ENCODE peak calls at places on chromosomes 2 and 18, in nine cellular contexts. N, G, P, U, J, C, H, Z and K are unnamed samples.

GRCh38 chr2:177585234-177585863 is 192.8 kb downstream of the AGPS start:
- DNase-seq in N (no peak), G (no peak), P (no peak), U (no peak), J (no peak), C (no peak), H (no peak), Z (no peak), K (peak; percentile 85)

GRCh38 chr2:178718988-178719387 is 88.2 kb downstream of the TTN start:
- DNase-seq in N (no peak), G (no peak), P (no peak), U (no peak), J (no peak), C (no peak), H (no peak), Z (no peak), K (no peak)

GRCh38 chr2:65554765-65555561 is 122.6 kb upstream of the SPRED2 start:
- DNase-seq in N (no peak), G (no peak), P (peak; percentile 23), U (peak; percentile 60), J (no peak), C (no peak), H (no peak), Z (no peak), K (no peak)

GRCh38 chr2:170240629-170241028 is 62.7 kb downstream of the MYO3B start:
- DNase-seq in N (no peak), G (no peak), P (no peak), U (no peak), J (no peak), C (no peak), H (no peak), Z (no peak), K (no peak)

GRCh38 chr2:17813015-17813741 is 3.1 kb upstream of the MSGN1 start:
- DNase-seq in N (no peak), G (no peak), P (no peak), U (no peak), J (no peak), C (no peak), H (no peak), Z (no peak), K (no peak)

GRCh38 chr18:71130351-71130750 is 841.5 kb downstream of the SOCS6 start:
- DNase-seq in N (no peak), G (no peak), P (no peak), U (no peak), J (no peak), C (no peak), H (no peak), Z (no peak), K (no peak)

GRCh38 chr2:24012521-24013245 is 2.8 kb downstream of the MFSD2B start:
- DNase-seq in N (no peak), G (no peak), P (no peak), U (no peak), J (no peak), C (no peak), H (no peak), Z (no peak), K (no peak)

GRCh38 chr2:216351172-216351925 is 20.9 kb downstream of the MARCHF4 start:
- DNase-seq in N (no peak), G (no peak), P (no peak), U (no peak), J (peak; percentile 49), C (no peak), H (no peak), Z (no peak), K (no peak)

GRCh38 chr2:239050252-239050649 is 202.4 kb downstream of the TWIST2 start:
- DNase-seq in N (no peak), G (no peak), P (no peak), U (no peak), J (no peak), C (no peak), H (no peak), Z (no peak), K (no peak)

GRCh38 chr2:81077396-81077795 is 772.8 kb upstream of the LRRTM1 start:
- DNase-seq in N (no peak), G (no peak), P (no peak), U (no peak), J (no peak), C (no peak), H (no peak), Z (no peak), K (no peak)

GRCh38 chr2:169961911-169962310 is 134.7 kb downstream of the UBR3 start:
- DNase-seq in N (no peak), G (no peak), P (no peak), U (no peak), J (peak; percentile 92), C (no peak), H (peak; percentile 22), Z (peak; percentile 56), K (peak; percentile 39)

GRCh38 chr18:79490593-79491551 is 95.1 kb downstream of the NFATC1 start:
- DNase-seq in N (no peak), G (peak; percentile 54), P (no peak), U (no peak), J (no peak), C (no peak), H (peak; percentile 4), Z (peak; percentile 34), K (no peak)

GRCh38 chr2:200373973-200374416 is 67.5 kb downstream of the SPATS2L start:
- DNase-seq in N (no peak), G (no peak), P (peak; percentile 39), U (no peak), J (no peak), C (no peak), H (no peak), Z (no peak), K (peak; percentile 43)

GRCh38 chr2:39938035-39938835 is 159.2 kb upstream of the THUMPD2 start:
- DNase-seq in N (no peak), G (no peak), P (no peak), U (no peak), J (peak; percentile 39), C (no peak), H (no peak), Z (no peak), K (no peak)

GRCh38 chr2:189585357-189585756 is 4.8 kb upstream of the SLC40A1 start:
- DNase-seq in N (no peak), G (no peak), P (no peak), U (no peak), J (no peak), C (no peak), H (no peak), Z (no peak), K (no peak)

GRCh38 chr18:43662657-43663056 is 385.4 kb upstream of the SYT4 start:
- DNase-seq in N (no peak), G (no peak), P (no peak), U (no peak), J (peak; percentile 79), C (no peak), H (no peak), Z (no peak), K (no peak)

GRCh38 chr2:240725266-240726060 is 33.8 kb downstream of the AQP12A start:
- DNase-seq in N (no peak), G (no peak), P (no peak), U (no peak), J (no peak), C (peak; percentile 25), H (no peak), Z (no peak), K (no peak)

GRCh38 chr2:47078541-47079482 is 76.3 kb downstream of the STPG4 start:
- DNase-seq in N (no peak), G (no peak), P (no peak), U (no peak), J (no peak), C (no peak), H (no peak), Z (no peak), K (no peak)

GRCh38 chr2:153071090-153071489 is 352.7 kb downstream of the ARL6IP6 start:
- DNase-seq in N (no peak), G (no peak), P (no peak), U (no peak), J (no peak), C (no peak), H (no peak), Z (no peak), K (no peak)

GRCh38 chr2:695111-695510 is 17.9 kb upstream of the TMEM18 start:
- DNase-seq in N (no peak), G (no peak), P (no peak), U (no peak), J (no peak), C (no peak), H (peak; percentile 55), Z (no peak), K (peak; percentile 81)

GRCh38 chr18:12741351-12741750 is 38.5 kb downstream of the PSMG2 start:
- DNase-seq in N (no peak), G (no peak), P (no peak), U (no peak), J (peak; percentile 9), C (peak; percentile 65), H (no peak), Z (no peak), K (no peak)

GRCh38 chr2:203951366-203951902 is 14.9 kb downstream of the ICOS start:
- DNase-seq in N (no peak), G (no peak), P (peak; percentile 57), U (no peak), J (no peak), C (no peak), H (no peak), Z (no peak), K (no peak)

GRCh38 chr2:69495008-69495407 is 57.8 kb upstream of the NFU1 start:
- DNase-seq in N (no peak), G (no peak), P (no peak), U (no peak), J (peak; percentile 12), C (no peak), H (no peak), Z (no peak), K (no peak)

GRCh38 chr2:45008296-45009129 is 739 bp downstream of the SIX2 start:
- DNase-seq in N (peak; percentile 48), G (peak; percentile 85), P (peak; percentile 31), U (peak; percentile 64), J (peak; percentile 16), C (peak; percentile 14), H (no peak), Z (no peak), K (peak; percentile 60)

GRCh38 chr2:231613655-231614558 is 21.2 kb downstream of the TEX44 start:
- DNase-seq in N (peak; percentile 92), G (peak; percentile 96), P (peak; percentile 95), U (peak; percentile 92), J (peak; percentile 82), C (peak; percentile 93), H (peak; percentile 94), Z (peak; percentile 84), K (peak; percentile 86)

GRCh38 chr2:95278637-95279225 is 4.5 kb downstream of the PROM2 start:
- DNase-seq in N (no peak), G (peak; percentile 66), P (no peak), U (no peak), J (no peak), C (no peak), H (no peak), Z (peak; percentile 39), K (no peak)

GRCh38 chr2:216879727-216880508 is 20.1 kb upstream of the TNP1 start:
- DNase-seq in N (no peak), G (no peak), P (no peak), U (no peak), J (no peak), C (no peak), H (no peak), Z (no peak), K (no peak)

GRCh38 chr18:44537521-44537920 is 143.2 kb upstream of the SETBP1 start:
- DNase-seq in N (no peak), G (peak; percentile 72), P (no peak), U (no peak), J (peak; percentile 77), C (no peak), H (no peak), Z (no peak), K (no peak)

GRCh38 chr2:68027959-68028358 is 34.8 kb downstream of the C1D start:
- DNase-seq in N (no peak), G (no peak), P (no peak), U (no peak), J (no peak), C (no peak), H (no peak), Z (no peak), K (no peak)

GRCh38 chr18:59051470-59052165 is 88.1 kb upstream of the SEC11C start:
- DNase-seq in N (no peak), G (no peak), P (no peak), U (no peak), J (peak; percentile 27), C (no peak), H (no peak), Z (no peak), K (peak; percentile 28)

GRCh38 chr2:170025223-170025622 is 152.7 kb upstream of the MYO3B start:
- DNase-seq in N (no peak), G (no peak), P (no peak), U (no peak), J (no peak), C (no peak), H (no peak), Z (no peak), K (no peak)